ENCODE peak calls at places on chromosomes 11 and 22, in four cellular contexts. V is CD4-positive, CD25-positive, alpha-beta regulatory T cell; A is left ventricle myocardium inferior; L is adrenal gland. G is an unnamed sample.

GRCh38 chr11:87083029-87083428 is 45.3 kb downstream of the TMEM135 start:
- DNase-seq in V (no peak), A (no peak), L (no peak), G (no peak)

GRCh38 chr11:41895106-41895505 is 435.7 kb upstream of the LRRC4C start:
- DNase-seq in V (no peak), A (no peak), L (no peak), G (no peak)

GRCh38 chr11:18394928-18395734 is 768 bp downstream of the LDHA start:
- DNase-seq in V (peak; percentile 41), A (no peak), L (no peak), G (no peak)

GRCh38 chr11:71282581-71283351 is 30.4 kb upstream of the SHANK2 start:
- DNase-seq in V (no peak), A (no peak), L (no peak), G (no peak)

GRCh38 chr11:9573775-9574555 is 495 bp downstream of the WEE1 start:
- DNase-seq in V (peak; percentile 25), A (peak; percentile 37), L (no peak), G (no peak)

GRCh38 chr11:70467196-70468085 is 69.1 kb downstream of the CTTN start:
- DNase-seq in V (peak; percentile 31), A (peak; percentile 53), L (peak; percentile 82), G (peak; percentile 67)

GRCh38 chr11:19432370-19433163 is 191.8 kb upstream of the E2F8 start:
- DNase-seq in V (no peak), A (no peak), L (no peak), G (no peak)

GRCh38 chr11:118343981-118344521 is at the start of gene CD3G:
- DNase-seq in V (peak; percentile 91), A (no peak), L (no peak), G (no peak)

GRCh38 chr11:115903179-115903578 is 399.0 kb upstream of the CADM1 start:
- DNase-seq in V (no peak), A (no peak), L (no peak), G (no peak)

GRCh38 chr11:76803811-76804600 is 20.9 kb downstream of the TSKU start:
- DNase-seq in V (peak; percentile 32), A (no peak), L (no peak), G (no peak)

GRCh38 chr22:48940988-48941902 is 886.4 kb downstream of the BRD1 start:
- DNase-seq in V (no peak), A (no peak), L (no peak), G (no peak)

GRCh38 chr22:32044913-32045312 is 1.9 kb downstream of the SLC5A1 start:
- DNase-seq in V (no peak), A (no peak), L (no peak), G (no peak)

GRCh38 chr11:11069741-11070550 is 212.1 kb upstream of the ZBED5 start:
- DNase-seq in V (no peak), A (no peak), L (no peak), G (no peak)

GRCh38 chr11:46898396-46899095 is 19.8 kb downstream of the LRP4 start:
- DNase-seq in V (no peak), A (no peak), L (no peak), G (no peak)

GRCh38 chr11:117908959-117909610 is 20.1 kb downstream of the TMPRSS13 start:
- DNase-seq in V (no peak), A (no peak), L (no peak), G (no peak)

GRCh38 chr22:28139993-28140392 is 220.9 kb upstream of the PITPNB start:
- DNase-seq in V (no peak), A (no peak), L (no peak), G (no peak)

GRCh38 chr22:29022101-29022817 is 39.4 kb downstream of the C22orf31 start:
- DNase-seq in V (no peak), A (no peak), L (no peak), G (no peak)

GRCh38 chr11:131928992-131929391 is 558.6 kb downstream of the NTM start:
- DNase-seq in V (no peak), A (no peak), L (no peak), G (peak; percentile 62)

GRCh38 chr11:47944555-47945128 is 35.7 kb upstream of the PTPRJ start:
- DNase-seq in V (no peak), A (no peak), L (no peak), G (no peak)

GRCh38 chr11:47941907-47942558 is 38.3 kb upstream of the PTPRJ start:
- DNase-seq in V (no peak), A (no peak), L (no peak), G (no peak)

GRCh38 chr11:47948137-47948536 is 32.2 kb upstream of the PTPRJ start:
- DNase-seq in V (no peak), A (no peak), L (no peak), G (no peak)

GRCh38 chr11:47946682-47947575 is 33.4 kb upstream of the PTPRJ start:
- DNase-seq in V (no peak), A (peak; percentile 48), L (peak; percentile 87), G (peak; percentile 88)

DNA sequence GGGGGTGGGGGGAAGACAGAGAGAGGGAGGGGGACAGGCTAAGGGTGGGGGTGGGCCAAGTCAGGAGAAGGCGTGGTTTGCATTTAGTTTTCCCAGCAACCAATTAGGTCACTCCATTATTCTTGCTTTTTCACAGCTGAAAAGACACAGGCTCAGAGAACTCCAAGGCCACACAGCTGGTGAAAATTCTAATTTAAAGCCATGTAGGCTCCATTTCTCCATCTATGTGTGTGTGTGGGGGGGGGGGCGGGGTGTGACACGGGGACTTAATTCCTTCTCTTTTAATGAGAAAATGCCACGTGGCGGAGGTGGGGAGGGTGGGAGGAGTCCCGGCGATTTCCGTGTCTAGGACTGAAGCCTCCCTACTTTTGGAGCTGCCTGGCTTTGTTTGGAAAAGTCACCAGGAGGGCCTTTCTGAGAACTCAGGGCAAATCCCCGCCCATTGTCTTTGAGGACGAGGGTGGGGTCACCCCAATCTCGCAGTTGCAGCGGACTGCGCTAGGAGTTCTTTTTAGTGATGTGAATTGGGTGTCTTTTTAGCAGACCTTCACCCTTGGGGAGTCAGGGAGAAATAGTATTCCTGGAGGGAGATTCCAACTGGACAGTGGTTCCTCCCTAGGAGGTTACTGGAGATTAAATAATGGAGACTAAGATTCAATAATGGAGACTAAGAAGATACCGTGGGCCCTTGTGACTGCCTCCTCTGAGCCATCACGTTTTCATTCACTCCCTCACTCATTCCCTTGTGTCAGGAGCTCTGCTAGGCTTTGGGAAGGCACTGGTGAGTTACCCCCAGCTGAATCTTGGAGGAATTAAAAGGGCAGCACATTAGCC is 36.4 kb upstream of the PTPRJ start:
- DNase-seq in V (no peak), A (no peak), L (no peak), G (no peak)
- H3K4me1 ChIP-seq in V (peaks cover 5% of the 10 kb centered on the region), A (peaks cover 10% of the 10 kb centered on the region), L (peaks cover 8% of the 10 kb centered on the region), G (peaks cover 2% of the 10 kb centered on the region)

DNA sequence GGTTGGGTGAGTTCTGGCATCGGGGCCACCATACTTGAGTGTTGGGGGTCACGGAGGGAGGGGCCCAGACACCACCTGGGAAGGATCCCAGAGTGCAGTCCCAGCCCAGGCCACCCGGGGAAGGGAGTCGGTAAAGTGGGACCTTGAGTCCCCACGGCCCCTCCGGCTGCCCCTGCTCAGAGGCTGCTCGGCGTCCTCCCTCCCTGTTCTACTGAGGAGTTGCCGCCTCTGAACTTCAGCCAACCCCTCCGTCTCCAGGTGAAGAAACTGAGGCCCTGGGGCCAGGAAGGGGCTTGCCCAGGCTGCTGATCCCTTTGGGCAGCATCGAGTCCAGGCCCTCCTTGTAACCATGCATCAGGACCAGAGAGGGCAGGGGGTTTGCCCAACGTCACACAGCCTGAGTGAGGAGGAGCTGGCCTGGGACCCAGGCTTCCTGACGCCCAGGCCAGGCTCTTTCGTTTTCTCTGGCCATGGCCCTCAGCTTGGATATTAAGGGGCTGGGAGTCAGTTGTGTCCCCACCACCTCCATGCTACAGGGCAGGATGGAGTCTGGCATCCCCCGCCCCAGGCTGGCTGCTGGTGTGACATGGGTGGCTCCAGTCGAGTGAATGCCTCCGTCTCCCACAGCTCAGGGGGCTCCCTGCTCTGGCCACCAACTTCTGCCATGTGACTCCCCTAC is 1.3 kb downstream of the PARVG start:
- DNase-seq in V (no peak), A (no peak), L (no peak), G (no peak)
- H3K4me1 ChIP-seq in V (peaks cover 24% of the 10 kb centered on the region), A (no peaks in the 10 kb centered on the region), L (no peaks in the 10 kb centered on the region), G (no peaks in the 10 kb centered on the region)

GRCh38 chr11:114291847-114292680 is 4.1 kb upstream of the NNMT start:
- DNase-seq in V (no peak), A (no peak), L (no peak), G (no peak)
- H3K4me1 ChIP-seq in V (no peaks in the 10 kb centered on the region), A (peaks cover 61% of the 10 kb centered on the region), L (peaks cover 12% of the 10 kb centered on the region), G (peaks cover 6% of the 10 kb centered on the region)

DNA sequence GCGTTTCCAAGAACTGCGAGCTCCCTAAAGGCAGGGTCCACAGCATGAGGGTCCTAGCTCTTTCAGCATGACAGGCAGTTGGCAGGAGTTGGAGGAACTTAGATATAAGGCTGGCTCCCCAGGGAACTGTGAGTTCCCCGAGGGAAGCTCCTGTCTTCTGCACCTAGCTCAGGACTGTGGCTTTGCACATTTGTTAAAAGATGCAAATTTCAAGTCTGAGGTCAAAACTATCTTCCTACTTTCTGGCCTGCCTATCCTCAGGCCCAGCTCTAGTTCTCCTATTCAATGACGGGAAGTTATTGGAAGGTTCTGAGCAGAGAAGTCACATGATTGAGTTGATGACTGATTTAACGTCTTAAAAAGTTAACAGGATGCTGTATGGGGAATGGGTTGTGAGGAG is 11.7 kb upstream of the UCP3 start:
- DNase-seq in V (no peak), A (no peak), L (no peak), G (no peak)
- H3K4me1 ChIP-seq in V (peaks cover 42% of the 10 kb centered on the region), A (peaks cover 55% of the 10 kb centered on the region), L (peaks cover 43% of the 10 kb centered on the region), G (peaks cover 2% of the 10 kb centered on the region)

GRCh38 chr11:22728600-22729394 is 62.4 kb downstream of the GAS2 start:
- DNase-seq in V (no peak), A (no peak), L (no peak), G (no peak)
- H3K4me1 ChIP-seq in V (no peaks in the 10 kb centered on the region), A (peaks cover 21% of the 10 kb centered on the region), L (no peaks in the 10 kb centered on the region), G (no peaks in the 10 kb centered on the region)

GRCh38 chr22:24727218-24727851 is 47.2 kb downstream of the PIWIL3 start:
- DNase-seq in V (no peak), A (no peak), L (no peak), G (no peak)

GRCh38 chr22:24726848-24727217 is 47.7 kb downstream of the PIWIL3 start:
- DNase-seq in V (no peak), A (no peak), L (no peak), G (no peak)

GRCh38 chr22:24728790-24729637 is 45.5 kb downstream of the PIWIL3 start:
- DNase-seq in V (no peak), A (peak; percentile 62), L (peak; percentile 30), G (no peak)

GRCh38 chr22:24731786-24732185 is 42.7 kb downstream of the PIWIL3 start:
- DNase-seq in V (no peak), A (no peak), L (no peak), G (no peak)

GRCh38 chr22:24730864-24731263 is 43.7 kb downstream of the PIWIL3 start:
- DNase-seq in V (no peak), A (no peak), L (no peak), G (no peak)
- H3K4me1 ChIP-seq in V (no peaks in the 10 kb centered on the region), A (peaks cover 25% of the 10 kb centered on the region), L (peaks cover 13% of the 10 kb centered on the region), G (peaks cover 3% of the 10 kb centered on the region)

G was measured in aorta.